ENCODE peak calls at places on chromosomes 16 and 17, in six cellular contexts. U is neuronal stem cell, I is IMR-90, F is H9, X is mesenchymal stem cell, Q is trophoblast cell. N is an unnamed sample.

GRCh38 chr17:17181666-17182600 is 24.2 kb downstream of the PLD6 start:
- DNase-seq in U (no peak), I (no peak), F (no peak), X (no peak), Q (no peak), N (no peak)

GRCh38 chr16:47142469-47143328 is 1.0 kb downstream of the NETO2 start:
- DNase-seq in U (peak), I (peak), F (peak), X (peak), Q (peak), N (no peak)

GRCh38 chr16:67248401-67249177 is at the start of gene SLC9A5:
- DNase-seq in U (no peak), I (no peak), F (peak), X (peak), Q (peak), N (no peak)

GRCh38 chr17:4522661-4523060 is 24.0 kb downstream of the SPNS2 start:
- DNase-seq in U (no peak), I (no peak), F (no peak), X (no peak), Q (no peak), N (no peak)

GRCh38 chr16:75383141-75383540 is 50.2 kb downstream of the CFDP1 start:
- DNase-seq in U (no peak), I (no peak), F (no peak), X (no peak), Q (no peak), N (no peak)

GRCh38 chr16:87581867-87582220 is 20.5 kb upstream of the JPH3 start:
- DNase-seq in U (no peak), I (peak), F (no peak), X (peak), Q (peak), N (no peak)

GRCh38 chr17:51764387-51764971 is 394.0 kb downstream of the CA10 start:
- DNase-seq in U (peak), I (peak), F (peak), X (peak), Q (peak), N (peak)

GRCh38 chr16:11236441-11236840 is 19.6 kb downstream of the SOCS1 start:
- DNase-seq in U (no peak), I (no peak), F (no peak), X (no peak), Q (no peak), N (no peak)

GRCh38 chr17:80362428-80363119 is 52.4 kb upstream of the ENDOV start:
- DNase-seq in U (no peak), I (peak), F (no peak), X (no peak), Q (no peak), N (no peak)

GRCh38 chr16:10298416-10298815 is 87.4 kb upstream of the ATF7IP2 start:
- DNase-seq in U (no peak), I (no peak), F (no peak), X (no peak), Q (no peak), N (no peak)

GRCh38 chr16:17108596-17108995 is 362.2 kb downstream of the XYLT1 start:
- DNase-seq in U (no peak), I (no peak), F (no peak), X (no peak), Q (no peak), N (no peak)

GRCh38 chr16:17105239-17105721 is 365.5 kb downstream of the XYLT1 start:
- DNase-seq in U (no peak), I (peak), F (no peak), X (no peak), Q (no peak), N (no peak)

GRCh38 chr16:17104654-17105053 is 366.1 kb downstream of the XYLT1 start:
- DNase-seq in U (no peak), I (no peak), F (no peak), X (no peak), Q (no peak), N (no peak)

GRCh38 chr16:17107450-17107849 is 363.3 kb downstream of the XYLT1 start:
- DNase-seq in U (no peak), I (no peak), F (no peak), X (no peak), Q (no peak), N (no peak)

GRCh38 chr16:17106243-17106791 is 364.4 kb downstream of the XYLT1 start:
- DNase-seq in U (peak), I (no peak), F (no peak), X (no peak), Q (no peak), N (no peak)
- H3K14ac ChIP-seq in U (no peak), I (no peak), F (no peak), X (no peak), Q (no peak), N (no peak)

GRCh38 chr16:50309156-50309526 is 42.8 kb downstream of the ADCY7 start:
- DNase-seq in U (no peak), I (no peak), F (no peak), X (no peak), Q (no peak), N (no peak)

GRCh38 chr16:50306287-50306686 is 39.9 kb downstream of the ADCY7 start:
- DNase-seq in U (no peak), I (no peak), F (no peak), X (no peak), Q (no peak), N (peak)

GRCh38 chr16:50309527-50310307 is 43.4 kb downstream of the ADCY7 start:
- DNase-seq in U (no peak), I (no peak), F (no peak), X (no peak), Q (no peak), N (no peak)

GRCh38 chr16:50310308-50311133 is 44.2 kb downstream of the ADCY7 start:
- DNase-seq in U (no peak), I (no peak), F (peak), X (no peak), Q (no peak), N (peak)

GRCh38 chr16:50308237-50308965 is 42.0 kb downstream of the ADCY7 start:
- DNase-seq in U (no peak), I (no peak), F (no peak), X (no peak), Q (no peak), N (peak)
- H3K14ac ChIP-seq in U (no peak), I (no peak), F (no peak), X (no peak), Q (no peak), N (no peak)

GRCh38 chr17:6099492-6099891 is 29.3 kb downstream of the WSCD1 start:
- DNase-seq in U (no peak), I (no peak), F (peak), X (no peak), Q (no peak), N (no peak)
- H3K14ac ChIP-seq in U (no peak), I (no peak), F (no peak), X (no peak), Q (no peak), N (no peak)

GRCh38 chr17:63095459-63095858 is 129.4 kb downstream of the TANC2 start:
- DNase-seq in U (no peak), I (peak), F (no peak), X (peak), Q (no peak), N (no peak)
- H3K14ac ChIP-seq in U (peak), I (peak), F (no peak), X (no peak), Q (no peak), N (no peak)